ENCODE peak calls at places on chromosome 16, in seven cellular contexts. N is stimulated activated CD8-positive, alpha-beta memory T cell treated with anti-CD3 and anti-CD28 coated beads, Interleukin-7, amount 100 ng/mL, for 1 hour; A is neural crest cell; Q is progenitor cell of endocrine pancreas; H is DMS53; T is astrocyte of the spinal cord; C is T-helper 2 cell. O is an unnamed sample.

GRCh38 chr16:12228607-12229499 is 252.3 kb downstream of the SNX29 start:
- DNase-seq in N (no peak), Q (peak), T (peak), H (peak), C (no peak), A (peak), O (peak)

GRCh38 chr16:5077304-5077703 is 5.7 kb downstream of the ALG1 start:
- DNase-seq in C (no peak), Q (no peak), A (no peak), T (no peak), H (no peak), N (no peak), O (no peak)

GRCh38 chr16:46929378-46930332 is 43.8 kb downstream of the DNAJA2 start:
- DNase-seq in H (peak), A (peak), T (peak), C (peak), Q (peak), N (peak), O (no peak)

GRCh38 chr16:9123871-9124270 is 32.4 kb downstream of the HAPSTR1 start:
- DNase-seq in C (no peak), A (no peak), N (no peak), Q (no peak), H (peak), T (no peak), O (no peak)

GRCh38 chr16:63702981-63703590 is 1418.8 kb downstream of the CDH11 start:
- DNase-seq in H (peak), A (no peak), C (no peak), Q (no peak), N (no peak), T (no peak), O (no peak)

GRCh38 chr16:53922805-53923645 is 219.1 kb downstream of the FTO start:
- DNase-seq in A (no peak), N (no peak), C (no peak), H (no peak), T (peak), Q (no peak), O (peak)

GRCh38 chr16:49638696-49639629 is 216.9 kb downstream of the ZNF423 start:
- DNase-seq in A (no peak), N (no peak), H (no peak), C (no peak), Q (no peak), T (no peak), O (no peak)

GRCh38 chr16:84294196-84295142 is at the start of gene WFDC1:
- DNase-seq in A (no peak), N (no peak), Q (no peak), T (no peak), H (peak), C (no peak), O (no peak)

GRCh38 chr16:275041-275621 is 613 bp downstream of the RGS11 start:
- DNase-seq in C (no peak), Q (no peak), A (no peak), T (no peak), N (no peak), H (peak), O (no peak)

GRCh38 chr16:85412911-85413520 is 200.1 kb upstream of the GSE1 start:
- DNase-seq in A (no peak), N (no peak), H (no peak), Q (no peak), C (no peak), T (no peak), O (no peak)

GRCh38 chr16:57612494-57612893 is 15.9 kb upstream of the ADGRG1 start:
- DNase-seq in C (no peak), T (no peak), A (no peak), Q (peak), H (no peak), N (no peak), O (no peak)

GRCh38 chr16:15650698-15651161 is 685 bp downstream of the NDE1 start:
- DNase-seq in T (peak), N (peak), C (peak), H (peak), Q (no peak), A (peak), O (no peak)

GRCh38 chr16:84577034-84577803 is 40.7 kb downstream of the COTL1 start:
- DNase-seq in Q (no peak), T (no peak), A (no peak), H (no peak), C (no peak), N (no peak), O (no peak)

GRCh38 chr16:79146-80054 is 1.4 kb downstream of the MPG start:
- DNase-seq in N (no peak), Q (no peak), C (no peak), H (no peak), A (no peak), T (no peak), O (no peak)

GRCh38 chr16:17744903-17745581 is 274.3 kb upstream of the XYLT1 start:
- DNase-seq in N (no peak), A (no peak), Q (no peak), C (no peak), H (no peak), T (no peak), O (no peak)

GRCh38 chr16:47059991-47060390 is 83.8 kb downstream of the NETO2 start:
- DNase-seq in C (no peak), A (no peak), N (no peak), H (no peak), T (no peak), Q (no peak), O (no peak)

GRCh38 chr16:87933140-87933495 is 3.2 kb downstream of the CA5A start:
- DNase-seq in T (no peak), N (no peak), A (no peak), Q (no peak), H (no peak), C (no peak), O (no peak)

GRCh38 chr16:67718668-67719047 is 458 bp downstream of the GFOD2 start:
- DNase-seq in Q (no peak), C (no peak), H (peak), N (peak), A (no peak), T (no peak), O (no peak)

GRCh38 chr16:79723583-79724168 is 123.1 kb upstream of the MAF start:
- DNase-seq in A (peak), T (no peak), N (no peak), C (no peak), H (no peak), Q (no peak), O (no peak)

GRCh38 chr16:48099455-48099854 is 56.3 kb downstream of the ABCC12 start:
- DNase-seq in A (no peak), Q (no peak), T (no peak), N (no peak), H (peak), C (no peak), O (no peak)

GRCh38 chr16:12096162-12096781 is 119.7 kb downstream of the SNX29 start:
- DNase-seq in H (no peak), A (no peak), T (peak), N (no peak), Q (no peak), C (no peak), O (no peak)

GRCh38 chr16:56812884-56813283 is 52.1 kb upstream of the SLC12A3 start:
- DNase-seq in A (no peak), T (peak), N (no peak), H (peak), Q (no peak), C (no peak), O (no peak)

GRCh38 chr16:9151597-9151996 is 60.2 kb downstream of the HAPSTR1 start:
- DNase-seq in A (no peak), T (no peak), C (no peak), N (no peak), Q (no peak), H (peak), O (no peak)